ENCODE peak calls at places on chromosomes 5 and 9, in four cellular contexts. One of them, this sample, is unnamed.

GRCh38 chr9:104970588-104970987 is 42.6 kb upstream of the ABCA1 start:
- DNase-seq in K562: no peak
- DNase-seq in GM12878: no peak
- DNase-seq in HepG2: no peak
- DNase-seq in this sample: no peak

GRCh38 chr9:72753261-72753893 is 199.5 kb downstream of the ALDH1A1 start:
- DNase-seq in K562: no peak
- DNase-seq in GM12878: no peak
- DNase-seq in HepG2: no peak
- DNase-seq in this sample: no peak

GRCh38 chr9:107119735-107120134 is 163.3 kb upstream of the RAD23B start:
- DNase-seq in HepG2: no peak
- DNase-seq in GM12878: no peak
- DNase-seq in K562: no peak
- DNase-seq in this sample: no peak

GRCh38 chr5:135455876-135456237 is 3.7 kb upstream of the TIFAB start:
- DNase-seq in K562: no peak
- DNase-seq in HepG2: no peak
- DNase-seq in GM12878: no peak
- DNase-seq in this sample: no peak

GRCh38 chr5:158589939-158590338 is 509.8 kb downstream of the EBF1 start:
- DNase-seq in GM12878: no peak
- DNase-seq in K562: no peak
- DNase-seq in HepG2: no peak
- DNase-seq in this sample: no peak

GRCh38 chr9:128713941-128714573 is 9.9 kb downstream of the ZDHHC12 start:
- DNase-seq in HepG2: no peak
- DNase-seq in K562: no peak
- DNase-seq in GM12878: no peak
- DNase-seq in this sample: no peak

GRCh38 chr9:4241552-4241951 is 58.3 kb downstream of the GLIS3 start:
- DNase-seq in GM12878: no peak
- DNase-seq in K562: no peak
- DNase-seq in HepG2: no peak
- DNase-seq in this sample: no peak

GRCh38 chr5:122333564-122333963 is 21.5 kb downstream of the SNCAIP start:
- DNase-seq in K562: no peak
- DNase-seq in GM12878: no peak
- DNase-seq in HepG2: no peak
- DNase-seq in this sample: no peak

GRCh38 chr9:3879731-3880493 is 354.1 kb upstream of the RFX3 start:
- DNase-seq in K562: no peak
- DNase-seq in GM12878: no peak
- DNase-seq in HepG2: no peak
- DNase-seq in this sample: no peak

GRCh38 chr5:153654444-153654843 is 164.0 kb downstream of the GRIA1 start:
- DNase-seq in HepG2: no peak
- DNase-seq in GM12878: no peak
- DNase-seq in K562: no peak
- DNase-seq in this sample: no peak

GRCh38 chr9:15295761-15296405 is 11.1 kb downstream of the TTC39B start:
- DNase-seq in K562: no peak
- DNase-seq in GM12878: peak; percentile 26
- DNase-seq in HepG2: peak; percentile 42
- DNase-seq in this sample: no peak

GRCh38 chr9:95721132-95721531 is 154.4 kb upstream of the ERCC6L2 start:
- DNase-seq in GM12878: no peak
- DNase-seq in HepG2: no peak
- DNase-seq in K562: no peak
- DNase-seq in this sample: no peak

GRCh38 chr5:132483661-132484385 is 6.8 kb downstream of the IRF1 start:
- DNase-seq in GM12878: no peak
- DNase-seq in HepG2: no peak
- DNase-seq in K562: no peak
- DNase-seq in this sample: no peak

GRCh38 chr9:4293293-4293931 is 6.5 kb downstream of the GLIS3 start:
- DNase-seq in K562: no peak
- DNase-seq in GM12878: no peak
- DNase-seq in HepG2: no peak
- DNase-seq in this sample: no peak

GRCh38 chr5:103232393-103232999 is 26.1 kb upstream of the MACIR start:
- DNase-seq in K562: peak; percentile 34
- DNase-seq in HepG2: peak; percentile 41
- DNase-seq in GM12878: no peak
- DNase-seq in this sample: peak; percentile 56

GRCh38 chr9:14303526-14303925 is 10.4 kb downstream of the NFIB start:
- DNase-seq in GM12878: no peak
- DNase-seq in HepG2: no peak
- DNase-seq in K562: no peak
- DNase-seq in this sample: no peak

GRCh38 chr9:110131499-110131898 is 76.5 kb downstream of the C9orf152 start:
- DNase-seq in GM12878: no peak
- DNase-seq in HepG2: no peak
- DNase-seq in K562: no peak
- DNase-seq in this sample: peak; percentile 75

GRCh38 chr9:21141427-21141882 is at the start of gene IFNW1:
- DNase-seq in GM12878: no peak
- DNase-seq in K562: no peak
- DNase-seq in HepG2: no peak
- DNase-seq in this sample: peak; percentile 43

GRCh38 chr9:133918123-133918813 is 73.9 kb downstream of the VAV2 start:
- DNase-seq in K562: no peak
- DNase-seq in HepG2: no peak
- DNase-seq in GM12878: no peak
- DNase-seq in this sample: no peak

GRCh38 chr9:70256123-70256551 is 2.6 kb upstream of the SMC5 start:
- DNase-seq in HepG2: no peak
- DNase-seq in K562: peak; percentile 12
- DNase-seq in GM12878: no peak
- DNase-seq in this sample: no peak

GRCh38 chr5:118628672-118629354 is 359.5 kb downstream of the DTWD2 start:
- DNase-seq in GM12878: no peak
- DNase-seq in K562: no peak
- DNase-seq in HepG2: no peak
- DNase-seq in this sample: peak; percentile 41

GRCh38 chr9:121191235-121191634 is 10.4 kb downstream of the RAB14 start:
- DNase-seq in HepG2: no peak
- DNase-seq in GM12878: no peak
- DNase-seq in K562: no peak
- DNase-seq in this sample: no peak
- H4K20me1 ChIP-seq in HepG2: peaks cover 31% of the 10 kb centered on the region
- H4K20me1 ChIP-seq in GM12878: no peaks in the 10 kb centered on the region
- H4K20me1 ChIP-seq in K562: peaks cover 5% of the 10 kb centered on the region
- H4K20me1 ChIP-seq in this sample: peaks cover 15% of the 10 kb centered on the region

GRCh38 chr5:101176605-101177004 is 273.5 kb upstream of the ST8SIA4 start:
- DNase-seq in K562: no peak
- DNase-seq in HepG2: no peak
- DNase-seq in GM12878: no peak
- DNase-seq in this sample: no peak

GRCh38 chr5:101174981-101175380 is 271.9 kb upstream of the ST8SIA4 start:
- DNase-seq in HepG2: no peak
- DNase-seq in GM12878: no peak
- DNase-seq in K562: no peak
- DNase-seq in this sample: no peak
- TF ChIP-seq JUNB in HepG2: no peak
- TF ChIP-seq JUNB in GM12878: no peak
- TF ChIP-seq JUNB in K562: no peak
- TF ChIP-seq JUNB in this sample: no peak

GRCh38 chr9:93658184-93658925 is 82.0 kb downstream of the PHF2 start:
- DNase-seq in K562: no peak
- DNase-seq in GM12878: no peak
- DNase-seq in HepG2: no peak
- DNase-seq in this sample: no peak

GRCh38 chr9:93654351-93654961 is 78.1 kb downstream of the PHF2 start:
- DNase-seq in HepG2: no peak
- DNase-seq in GM12878: no peak
- DNase-seq in K562: no peak
- DNase-seq in this sample: no peak

GRCh38 chr9:93655621-93656425 is 79.4 kb downstream of the PHF2 start:
- DNase-seq in K562: no peak
- DNase-seq in HepG2: no peak
- DNase-seq in GM12878: no peak
- DNase-seq in this sample: no peak

GRCh38 chr9:93657331-93658111 is 81.1 kb downstream of the PHF2 start:
- DNase-seq in GM12878: no peak
- DNase-seq in HepG2: no peak
- DNase-seq in K562: no peak
- DNase-seq in this sample: no peak

GRCh38 chr9:93656426-93657222 is 80.2 kb downstream of the PHF2 start:
- DNase-seq in GM12878: no peak
- DNase-seq in HepG2: no peak
- DNase-seq in K562: no peak
- DNase-seq in this sample: no peak
- H4K20me1 ChIP-seq in GM12878: no peaks in the 10 kb centered on the region
- H4K20me1 ChIP-seq in HepG2: no peaks in the 10 kb centered on the region
- H4K20me1 ChIP-seq in K562: no peaks in the 10 kb centered on the region
- H4K20me1 ChIP-seq in this sample: no peaks in the 10 kb centered on the region

DNA sequence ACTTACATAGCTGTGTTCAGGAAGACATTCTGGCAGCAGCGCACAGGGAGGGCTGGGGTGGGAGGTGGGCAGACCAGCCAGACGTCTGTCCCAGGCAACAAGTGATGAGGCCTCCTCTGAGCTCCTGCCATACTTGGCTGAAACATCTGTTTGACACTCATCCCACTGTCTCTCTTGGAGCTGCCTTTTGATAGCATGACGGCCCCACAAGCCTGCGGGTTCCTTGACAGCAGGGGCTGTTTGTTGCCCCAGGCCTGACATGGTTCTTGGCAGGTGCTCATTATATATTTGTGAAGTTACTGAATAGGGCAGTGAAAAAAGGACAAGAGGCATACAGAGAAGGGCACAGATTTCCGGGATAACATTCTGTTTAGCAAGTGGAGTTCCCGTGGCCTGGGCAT is 22.2 kb upstream of the B4GALT1 start:
- DNase-seq in HepG2: no peak
- DNase-seq in GM12878: no peak
- DNase-seq in K562: no peak
- DNase-seq in this sample: no peak
- TF ChIP-seq JUNB in HepG2: no peak
- TF ChIP-seq JUNB in GM12878: no peak
- TF ChIP-seq JUNB in K562: no peak
- TF ChIP-seq JUNB in this sample: no peak

DNA sequence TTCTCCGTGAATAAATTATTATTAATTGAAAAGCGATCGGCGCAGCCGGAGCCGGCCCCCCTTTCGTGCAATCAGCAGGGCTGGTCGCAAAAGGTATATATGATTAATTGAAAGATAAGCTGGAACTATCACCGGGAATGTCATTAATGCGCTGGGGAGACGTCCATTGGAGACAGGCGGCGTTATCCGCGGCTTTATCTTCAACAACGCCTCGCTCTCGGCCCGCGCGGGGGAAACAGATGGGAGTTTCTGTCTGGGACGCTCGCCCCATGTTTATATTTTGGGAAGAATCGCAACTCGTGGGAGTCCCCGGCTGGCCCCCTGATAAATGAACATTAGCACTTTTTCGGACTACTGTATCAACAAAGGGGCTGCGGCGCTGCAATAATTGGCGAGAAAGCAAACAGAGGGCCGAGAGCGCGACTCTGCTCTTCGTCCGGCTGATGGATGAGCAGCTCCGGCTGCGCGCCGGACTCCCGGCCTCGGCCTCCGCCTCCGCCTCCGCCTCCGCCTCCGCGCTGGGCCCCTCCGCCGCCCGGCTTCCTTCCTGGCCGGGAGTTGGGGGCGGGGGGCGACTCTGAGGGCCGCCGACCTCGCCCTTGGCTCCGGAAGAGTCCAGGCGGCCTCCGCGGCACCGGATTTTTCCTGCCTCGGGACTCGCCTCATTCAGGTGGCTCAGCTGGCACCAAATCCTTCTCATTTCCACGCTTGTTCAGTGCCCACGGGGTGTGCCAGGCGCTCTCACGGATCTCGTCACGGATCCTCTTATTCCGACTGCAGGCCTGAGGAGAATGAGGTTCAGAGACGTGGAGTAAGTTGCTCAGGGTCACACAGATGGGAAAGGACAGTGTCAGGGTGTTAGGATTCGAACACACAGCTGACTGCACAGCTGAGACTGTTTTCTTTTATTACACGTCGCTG is 3.6 kb upstream of the NKX2-5 start:
- DNase-seq in HepG2: no peak
- DNase-seq in GM12878: no peak
- DNase-seq in K562: no peak
- DNase-seq in this sample: peak; percentile 74
- H4K20me1 ChIP-seq in HepG2: no peaks in the 10 kb centered on the region
- H4K20me1 ChIP-seq in GM12878: no peaks in the 10 kb centered on the region
- H4K20me1 ChIP-seq in K562: peaks cover 3% of the 10 kb centered on the region
- H4K20me1 ChIP-seq in this sample: peaks cover 35% of the 10 kb centered on the region

GRCh38 chr5:3335301-3335700 is 260.3 kb upstream of the IRX1 start:
- DNase-seq in K562: no peak
- DNase-seq in HepG2: no peak
- DNase-seq in GM12878: no peak
- DNase-seq in this sample: no peak

GRCh38 chr5:3333836-3334235 is 261.8 kb upstream of the IRX1 start:
- DNase-seq in HepG2: no peak
- DNase-seq in K562: no peak
- DNase-seq in GM12878: no peak
- DNase-seq in this sample: no peak

GRCh38 chr5:3330442-3330841 is 265.2 kb upstream of the IRX1 start:
- DNase-seq in GM12878: no peak
- DNase-seq in HepG2: no peak
- DNase-seq in K562: no peak
- DNase-seq in this sample: no peak

GRCh38 chr5:3331819-3332218 is 263.8 kb upstream of the IRX1 start:
- DNase-seq in K562: no peak
- DNase-seq in GM12878: no peak
- DNase-seq in HepG2: no peak
- DNase-seq in this sample: no peak

DNA sequence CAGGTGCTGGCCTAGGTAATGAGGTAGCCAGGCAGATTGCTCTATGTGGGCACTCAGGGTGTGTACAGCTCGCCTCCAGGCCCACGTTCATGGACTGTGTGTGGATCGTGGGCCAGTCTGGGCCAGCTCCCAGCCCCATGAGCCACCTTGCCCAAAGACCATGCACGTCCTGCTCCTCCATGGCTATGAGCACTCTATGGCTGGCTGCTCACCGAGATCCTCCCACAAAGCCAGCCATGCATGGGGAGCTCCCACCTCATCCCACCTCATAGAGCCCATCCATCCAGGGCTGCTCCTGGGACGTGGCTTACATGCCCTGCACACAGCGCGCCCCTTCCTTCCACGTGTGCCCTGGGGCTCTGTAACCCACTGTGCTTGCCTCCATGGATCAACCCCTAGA is 262.5 kb upstream of the IRX1 start:
- DNase-seq in GM12878: no peak
- DNase-seq in HepG2: no peak
- DNase-seq in K562: no peak
- DNase-seq in this sample: no peak
- TF ChIP-seq JUNB in GM12878: no peak
- TF ChIP-seq JUNB in HepG2: no peak
- TF ChIP-seq JUNB in K562: no peak
- TF ChIP-seq JUNB in this sample: no peak